ENCODE peak calls at places on chromosome 19, in nine cellular contexts. One of them, this sample, is unnamed.
A peak's percentile ranks its signal among the peaks of the same experiment; 100 is the strongest.

GRCh38 chr19:38869160-38869835 is 8.8 kb downstream of the RINL start:
- DNase-seq in hepatocyte: no peak
- DNase-seq in CD8-positive, alpha-beta T cell: no peak
- DNase-seq in left ventricle myocardium inferior: no peak
- DNase-seq in GM13976: peak; percentile 42
- DNase-seq in omental fat pad: no peak
- DNase-seq in neural progenitor cell: no peak
- DNase-seq in endothelial cell: no peak
- DNase-seq in astrocyte of the spinal cord: no peak
- DNase-seq in this sample: no peak

GRCh38 chr19:53977991-53978731 is 13.3 kb upstream of the CACNG6 start:
- DNase-seq in endothelial cell: peak; percentile 95
- DNase-seq in neural progenitor cell: peak; percentile 99
- DNase-seq in GM13976: no peak
- DNase-seq in hepatocyte: peak; percentile 85
- DNase-seq in omental fat pad: peak; percentile 26
- DNase-seq in left ventricle myocardium inferior: peak; percentile 50
- DNase-seq in astrocyte of the spinal cord: peak; percentile 87
- DNase-seq in CD8-positive, alpha-beta T cell: peak; percentile 7
- DNase-seq in this sample: no peak

GRCh38 chr19:43713208-43713607 is 2.7 kb upstream of the IRGC start:
- DNase-seq in GM13976: no peak
- DNase-seq in CD8-positive, alpha-beta T cell: no peak
- DNase-seq in hepatocyte: no peak
- DNase-seq in astrocyte of the spinal cord: no peak
- DNase-seq in omental fat pad: no peak
- DNase-seq in left ventricle myocardium inferior: no peak
- DNase-seq in endothelial cell: no peak
- DNase-seq in neural progenitor cell: no peak
- DNase-seq in this sample: no peak

GRCh38 chr19:38653028-38653571 is 5.7 kb downstream of the ACTN4 start:
- DNase-seq in GM13976: no peak
- DNase-seq in endothelial cell: no peak
- DNase-seq in neural progenitor cell: no peak
- DNase-seq in left ventricle myocardium inferior: no peak
- DNase-seq in CD8-positive, alpha-beta T cell: no peak
- DNase-seq in omental fat pad: no peak
- DNase-seq in hepatocyte: peak; percentile 78
- DNase-seq in astrocyte of the spinal cord: peak; percentile 39
- DNase-seq in this sample: no peak

GRCh38 chr19:2469102-2469914 is 6.6 kb upstream of the GADD45B start:
- DNase-seq in endothelial cell: no peak
- DNase-seq in CD8-positive, alpha-beta T cell: no peak
- DNase-seq in omental fat pad: no peak
- DNase-seq in left ventricle myocardium inferior: no peak
- DNase-seq in astrocyte of the spinal cord: peak; percentile 81
- DNase-seq in GM13976: peak; percentile 64
- DNase-seq in hepatocyte: peak; percentile 45
- DNase-seq in neural progenitor cell: no peak
- DNase-seq in this sample: no peak

GRCh38 chr19:54158812-54159351 is 639 bp downstream of the LENG1 start:
- DNase-seq in CD8-positive, alpha-beta T cell: no peak
- DNase-seq in hepatocyte: no peak
- DNase-seq in astrocyte of the spinal cord: no peak
- DNase-seq in neural progenitor cell: peak; percentile 27
- DNase-seq in omental fat pad: no peak
- DNase-seq in endothelial cell: no peak
- DNase-seq in GM13976: peak; percentile 66
- DNase-seq in left ventricle myocardium inferior: no peak
- DNase-seq in this sample: peak; percentile 73

GRCh38 chr19:13633109-13633508 is 126.8 kb upstream of the CACNA1A start:
- DNase-seq in endothelial cell: no peak
- DNase-seq in hepatocyte: peak; percentile 66
- DNase-seq in GM13976: no peak
- DNase-seq in CD8-positive, alpha-beta T cell: no peak
- DNase-seq in astrocyte of the spinal cord: peak; percentile 71
- DNase-seq in left ventricle myocardium inferior: no peak
- DNase-seq in omental fat pad: no peak
- DNase-seq in neural progenitor cell: peak; percentile 64
- DNase-seq in this sample: no peak

GRCh38 chr19:1223018-1223855 is 14.6 kb downstream of the CBARP start:
- DNase-seq in omental fat pad: no peak
- DNase-seq in GM13976: peak; percentile 77
- DNase-seq in CD8-positive, alpha-beta T cell: no peak
- DNase-seq in endothelial cell: no peak
- DNase-seq in neural progenitor cell: peak; percentile 66
- DNase-seq in left ventricle myocardium inferior: no peak
- DNase-seq in astrocyte of the spinal cord: peak; percentile 37
- DNase-seq in hepatocyte: peak; percentile 68
- DNase-seq in this sample: peak; percentile 83

GRCh38 chr19:21947775-21948174 is 63.0 kb downstream of the ZNF208 start:
- DNase-seq in astrocyte of the spinal cord: peak; percentile 3
- DNase-seq in GM13976: no peak
- DNase-seq in neural progenitor cell: no peak
- DNase-seq in hepatocyte: no peak
- DNase-seq in CD8-positive, alpha-beta T cell: no peak
- DNase-seq in endothelial cell: no peak
- DNase-seq in left ventricle myocardium inferior: no peak
- DNase-seq in omental fat pad: no peak
- DNase-seq in this sample: no peak

GRCh38 chr19:9932835-9933234 is 3.5 kb downstream of the OLFM2 start:
- DNase-seq in neural progenitor cell: no peak
- DNase-seq in GM13976: no peak
- DNase-seq in left ventricle myocardium inferior: no peak
- DNase-seq in hepatocyte: no peak
- DNase-seq in astrocyte of the spinal cord: no peak
- DNase-seq in CD8-positive, alpha-beta T cell: no peak
- DNase-seq in omental fat pad: no peak
- DNase-seq in endothelial cell: no peak
- DNase-seq in this sample: no peak

GRCh38 chr19:55251296-55252081 is 7.3 kb downstream of the PPP6R1 start:
- DNase-seq in astrocyte of the spinal cord: peak; percentile 14
- DNase-seq in endothelial cell: no peak
- DNase-seq in CD8-positive, alpha-beta T cell: no peak
- DNase-seq in hepatocyte: no peak
- DNase-seq in left ventricle myocardium inferior: no peak
- DNase-seq in GM13976: peak; percentile 66
- DNase-seq in neural progenitor cell: no peak
- DNase-seq in omental fat pad: no peak
- DNase-seq in this sample: no peak

GRCh38 chr19:28569132-28570114 is 643.5 kb downstream of the UQCRFS1 start:
- DNase-seq in hepatocyte: no peak
- DNase-seq in GM13976: no peak
- DNase-seq in left ventricle myocardium inferior: no peak
- DNase-seq in astrocyte of the spinal cord: no peak
- DNase-seq in neural progenitor cell: no peak
- DNase-seq in omental fat pad: no peak
- DNase-seq in endothelial cell: no peak
- DNase-seq in CD8-positive, alpha-beta T cell: no peak
- DNase-seq in this sample: no peak

GRCh38 chr19:40200352-40201099 is 9.3 kb downstream of the MAP3K10 start:
- DNase-seq in left ventricle myocardium inferior: no peak
- DNase-seq in hepatocyte: no peak
- DNase-seq in CD8-positive, alpha-beta T cell: no peak
- DNase-seq in neural progenitor cell: no peak
- DNase-seq in astrocyte of the spinal cord: no peak
- DNase-seq in endothelial cell: no peak
- DNase-seq in omental fat pad: no peak
- DNase-seq in GM13976: no peak
- DNase-seq in this sample: peak; percentile 14

GRCh38 chr19:56369886-56370676 is 23.3 kb downstream of the ZNF582 start:
- DNase-seq in hepatocyte: no peak
- DNase-seq in CD8-positive, alpha-beta T cell: no peak
- DNase-seq in endothelial cell: no peak
- DNase-seq in omental fat pad: no peak
- DNase-seq in left ventricle myocardium inferior: no peak
- DNase-seq in astrocyte of the spinal cord: no peak
- DNase-seq in neural progenitor cell: no peak
- DNase-seq in GM13976: no peak
- DNase-seq in this sample: no peak

GRCh38 chr19:991174-991931 is 7.2 kb downstream of the WDR18 start:
- DNase-seq in GM13976: peak; percentile 77
- DNase-seq in CD8-positive, alpha-beta T cell: peak; percentile 28
- DNase-seq in astrocyte of the spinal cord: peak; percentile 42
- DNase-seq in neural progenitor cell: peak; percentile 28
- DNase-seq in hepatocyte: no peak
- DNase-seq in left ventricle myocardium inferior: no peak
- DNase-seq in omental fat pad: no peak
- DNase-seq in endothelial cell: peak; percentile 60
- DNase-seq in this sample: peak; percentile 80

GRCh38 chr19:13149628-13150186 is 468 bp downstream of the STX10 start:
- DNase-seq in endothelial cell: peak; percentile 66
- DNase-seq in neural progenitor cell: peak; percentile 72
- DNase-seq in GM13976: no peak
- DNase-seq in left ventricle myocardium inferior: peak; percentile 44
- DNase-seq in CD8-positive, alpha-beta T cell: no peak
- DNase-seq in omental fat pad: no peak
- DNase-seq in hepatocyte: peak; percentile 72
- DNase-seq in astrocyte of the spinal cord: peak; percentile 47
- DNase-seq in this sample: no peak

GRCh38 chr19:18589380-18590272 is 1.0 kb downstream of the REX1BD start:
- DNase-seq in endothelial cell: peak; percentile 76
- DNase-seq in neural progenitor cell: peak; percentile 90
- DNase-seq in GM13976: peak; percentile 80
- DNase-seq in omental fat pad: no peak
- DNase-seq in CD8-positive, alpha-beta T cell: peak; percentile 58
- DNase-seq in left ventricle myocardium inferior: peak; percentile 66
- DNase-seq in hepatocyte: peak; percentile 89
- DNase-seq in astrocyte of the spinal cord: peak; percentile 47
- DNase-seq in this sample: peak; percentile 82

GRCh38 chr19:18591735-18592385 is 3.3 kb downstream of the REX1BD start:
- DNase-seq in endothelial cell: no peak
- DNase-seq in omental fat pad: no peak
- DNase-seq in astrocyte of the spinal cord: no peak
- DNase-seq in GM13976: no peak
- DNase-seq in hepatocyte: no peak
- DNase-seq in left ventricle myocardium inferior: no peak
- DNase-seq in neural progenitor cell: no peak
- DNase-seq in CD8-positive, alpha-beta T cell: no peak
- DNase-seq in this sample: no peak

GRCh38 chr19:18587962-18588610 is 512 bp upstream of the REX1BD start:
- DNase-seq in endothelial cell: no peak
- DNase-seq in GM13976: peak; percentile 14
- DNase-seq in CD8-positive, alpha-beta T cell: no peak
- DNase-seq in neural progenitor cell: no peak
- DNase-seq in astrocyte of the spinal cord: no peak
- DNase-seq in left ventricle myocardium inferior: no peak
- DNase-seq in hepatocyte: no peak
- DNase-seq in omental fat pad: no peak
- DNase-seq in this sample: no peak

GRCh38 chr19:18588611-18589379 is at the start of gene REX1BD:
- DNase-seq in endothelial cell: peak; percentile 85
- DNase-seq in GM13976: peak; percentile 89
- DNase-seq in neural progenitor cell: peak; percentile 92
- DNase-seq in omental fat pad: no peak
- DNase-seq in CD8-positive, alpha-beta T cell: peak; percentile 83
- DNase-seq in hepatocyte: peak; percentile 90
- DNase-seq in astrocyte of the spinal cord: peak; percentile 78
- DNase-seq in left ventricle myocardium inferior: peak; percentile 87
- DNase-seq in this sample: peak; percentile 88

GRCh38 chr19:18590273-18591272 is 2.0 kb downstream of the REX1BD start:
- DNase-seq in neural progenitor cell: peak; percentile 98
- DNase-seq in endothelial cell: peak; percentile 84
- DNase-seq in left ventricle myocardium inferior: no peak
- DNase-seq in hepatocyte: peak; percentile 79
- DNase-seq in astrocyte of the spinal cord: peak; percentile 69
- DNase-seq in CD8-positive, alpha-beta T cell: no peak
- DNase-seq in omental fat pad: no peak
- DNase-seq in GM13976: peak; percentile 50
- DNase-seq in this sample: no peak
- TF ChIP-seq CTCF in neural progenitor cell: peak; percentile 70
- TF ChIP-seq CTCF in endothelial cell: peak; percentile 70
- TF ChIP-seq CTCF in left ventricle myocardium inferior: no peak
- TF ChIP-seq CTCF in hepatocyte: peak; percentile 50
- TF ChIP-seq CTCF in astrocyte of the spinal cord: peak; percentile 54
- TF ChIP-seq CTCF in CD8-positive, alpha-beta T cell: no peak
- TF ChIP-seq CTCF in omental fat pad: no peak
- TF ChIP-seq CTCF in GM13976: no peak
- TF ChIP-seq CTCF in this sample: no peak

GRCh38 chr19:42075616-42076374 is at the start of gene ZNF574:
- DNase-seq in left ventricle myocardium inferior: peak; percentile 98
- DNase-seq in astrocyte of the spinal cord: peak; percentile 100
- DNase-seq in CD8-positive, alpha-beta T cell: peak; percentile 97
- DNase-seq in neural progenitor cell: peak; percentile 100
- DNase-seq in omental fat pad: peak; percentile 88
- DNase-seq in GM13976: peak; percentile 98
- DNase-seq in hepatocyte: peak; percentile 100
- DNase-seq in endothelial cell: peak; percentile 96
- DNase-seq in this sample: peak; percentile 99
- TF ChIP-seq CTCF in left ventricle myocardium inferior: no peak
- TF ChIP-seq CTCF in astrocyte of the spinal cord: no peak
- TF ChIP-seq CTCF in CD8-positive, alpha-beta T cell: no peak
- TF ChIP-seq CTCF in neural progenitor cell: no peak
- TF ChIP-seq CTCF in omental fat pad: no peak
- TF ChIP-seq CTCF in GM13976: no peak
- TF ChIP-seq CTCF in hepatocyte: no peak
- TF ChIP-seq CTCF in endothelial cell: no peak
- TF ChIP-seq CTCF in this sample: no peak

GRCh38 chr19:34347561-34348165 is 17.3 kb upstream of the GPI start:
- DNase-seq in GM13976: no peak
- DNase-seq in endothelial cell: no peak
- DNase-seq in astrocyte of the spinal cord: no peak
- DNase-seq in neural progenitor cell: no peak
- DNase-seq in omental fat pad: no peak
- DNase-seq in left ventricle myocardium inferior: no peak
- DNase-seq in hepatocyte: no peak
- DNase-seq in CD8-positive, alpha-beta T cell: no peak
- DNase-seq in this sample: no peak
- TF ChIP-seq CTCF in GM13976: no peak
- TF ChIP-seq CTCF in endothelial cell: no peak
- TF ChIP-seq CTCF in astrocyte of the spinal cord: no peak
- TF ChIP-seq CTCF in neural progenitor cell: no peak
- TF ChIP-seq CTCF in omental fat pad: no peak
- TF ChIP-seq CTCF in left ventricle myocardium inferior: no peak
- TF ChIP-seq CTCF in hepatocyte: no peak
- TF ChIP-seq CTCF in CD8-positive, alpha-beta T cell: no peak
- TF ChIP-seq CTCF in this sample: no peak

DNA sequence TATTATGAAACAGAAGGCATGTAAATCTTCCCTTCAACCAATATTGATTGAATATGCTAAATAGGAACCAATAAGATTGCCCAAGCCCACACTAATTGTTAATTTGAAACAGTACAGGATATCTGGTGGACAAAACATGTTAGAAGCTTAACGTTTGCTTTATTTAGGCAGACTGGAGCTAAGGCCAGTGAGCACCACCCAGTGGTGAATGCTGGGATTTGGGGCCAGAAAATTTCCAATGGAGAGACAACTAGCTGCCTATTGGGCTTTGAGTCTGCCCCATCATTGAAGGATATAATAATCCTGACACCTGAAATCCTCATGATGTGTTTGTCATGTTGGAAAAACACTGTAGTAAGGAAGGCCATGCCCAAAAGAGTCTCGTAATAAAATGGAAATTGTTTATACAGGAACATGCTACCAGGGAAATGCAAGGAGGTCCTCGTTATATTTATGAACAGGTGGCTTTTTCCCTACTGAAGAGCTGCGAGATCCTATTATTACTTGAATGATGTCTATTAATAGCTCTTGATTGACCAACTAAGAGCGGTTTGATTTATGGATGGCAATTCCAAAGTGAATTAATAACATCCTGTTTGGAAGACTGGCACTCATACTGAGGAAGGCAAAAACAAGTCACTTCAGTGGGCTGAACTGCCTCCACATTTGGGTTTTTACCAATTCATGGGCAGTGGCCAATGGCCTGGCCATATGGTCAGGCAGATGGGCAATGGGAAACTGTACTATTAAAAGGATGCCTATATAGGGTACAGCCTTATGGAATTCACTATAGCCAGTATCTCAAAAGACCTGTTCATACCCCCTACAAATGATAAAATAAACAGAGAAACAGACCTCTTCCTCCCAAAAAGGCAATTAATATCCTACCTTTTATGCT is 8.7 kb downstream of the SIGLECL1 start:
- DNase-seq in neural progenitor cell: peak; percentile 53
- DNase-seq in hepatocyte: peak; percentile 57
- DNase-seq in omental fat pad: no peak
- DNase-seq in CD8-positive, alpha-beta T cell: peak; percentile 17
- DNase-seq in GM13976: peak; percentile 54
- DNase-seq in astrocyte of the spinal cord: no peak
- DNase-seq in endothelial cell: peak; percentile 66
- DNase-seq in left ventricle myocardium inferior: peak; percentile 18
- DNase-seq in this sample: peak; percentile 60
- TF ChIP-seq CTCF in neural progenitor cell: peak; percentile 85
- TF ChIP-seq CTCF in hepatocyte: peak; percentile 71
- TF ChIP-seq CTCF in omental fat pad: no peak
- TF ChIP-seq CTCF in CD8-positive, alpha-beta T cell: peak; percentile 61
- TF ChIP-seq CTCF in GM13976: peak; percentile 75
- TF ChIP-seq CTCF in astrocyte of the spinal cord: peak; percentile 51
- TF ChIP-seq CTCF in endothelial cell: peak; percentile 67
- TF ChIP-seq CTCF in left ventricle myocardium inferior: peak; percentile 71
- TF ChIP-seq CTCF in this sample: peak; percentile 84

This sample was measured in GM13977.